ENCODE peak calls at places on chromosome 16, in four cellular contexts. K, V, O and S are unnamed samples.

GRCh38 chr16:68490829-68491575 is 42.7 kb upstream of the SMPD3 start:
- DNase-seq in V (peak), K (no peak), O (peak), S (no peak)

GRCh38 chr16:65117701-65118448 is 4.0 kb downstream of the CDH11 start:
- DNase-seq in O (peak), K (peak), V (peak), S (peak)

GRCh38 chr16:67248401-67249177 is at the start of gene SLC9A5:
- DNase-seq in V (no peak), K (peak), O (no peak), S (peak)

GRCh38 chr16:3485821-3486505 is 9.3 kb downstream of the C16orf90 start:
- DNase-seq in V (no peak), K (no peak), O (no peak), S (no peak)

GRCh38 chr16:69520800-69521602 is 44.8 kb upstream of the NFAT5 start:
- DNase-seq in V (no peak), O (no peak), K (no peak), S (no peak)

GRCh38 chr16:73268311-73268997 is 220.5 kb upstream of the ZFHX3 start:
- DNase-seq in V (no peak), O (peak), K (peak), S (no peak)

GRCh38 chr16:17571499-17572093 is 100.8 kb upstream of the XYLT1 start:
- DNase-seq in V (no peak), K (no peak), O (no peak), S (no peak)

GRCh38 chr16:54447606-54448440 is 161.2 kb upstream of the IRX3 start:
- DNase-seq in K (no peak), O (no peak), V (peak), S (no peak)

GRCh38 chr16:31009894-31010293 is 544 bp downstream of the STX1B start:
- DNase-seq in O (no peak), K (no peak), V (no peak), S (no peak)

GRCh38 chr16:87575027-87575804 is 27.1 kb upstream of the JPH3 start:
- DNase-seq in O (no peak), K (peak), V (no peak), S (no peak)

GRCh38 chr16:48317614-48318013 is 67.6 kb downstream of the SIAH1 start:
- DNase-seq in O (no peak), K (no peak), V (peak), S (no peak)

GRCh38 chr16:9072806-9073341 is 18.6 kb upstream of the HAPSTR1 start:
- DNase-seq in V (peak), O (no peak), K (no peak), S (no peak)

GRCh38 chr16:49505556-49505955 is 132.0 kb downstream of the C16orf78 start:
- DNase-seq in K (no peak), O (no peak), V (no peak), S (no peak)

GRCh38 chr16:1193143-1193824 is 31.8 kb downstream of the TPSG1 start:
- DNase-seq in V (no peak), K (no peak), O (peak), S (no peak)

GRCh38 chr16:5634781-5635180 is 537.2 kb upstream of the EEF2KMT start:
- DNase-seq in K (no peak), V (no peak), O (no peak), S (no peak)

GRCh38 chr16:70434489-70435260 is 4.2 kb downstream of the ST3GAL2 start:
- DNase-seq in K (no peak), O (no peak), V (no peak), S (no peak)

GRCh38 chr16:57331355-57331754 is 27.2 kb upstream of the CCL22 start:
- DNase-seq in K (no peak), O (no peak), V (no peak), S (no peak)

GRCh38 chr16:54273566-54273965 is 13.0 kb downstream of the IRX3 start:
- DNase-seq in O (no peak), K (no peak), V (no peak), S (no peak)

GRCh38 chr16:13672196-13672595 is 247.8 kb upstream of the ERCC4 start:
- DNase-seq in V (no peak), O (no peak), K (no peak), S (no peak)

GRCh38 chr16:7400117-7400890 is 67.7 kb downstream of the RBFOX1 start:
- DNase-seq in K (no peak), V (no peak), O (no peak), S (no peak)

GRCh38 chr16:57723170-57723569 is 12.4 kb upstream of the KATNB1 start:
- DNase-seq in V (peak), K (peak), O (no peak), S (no peak)

GRCh38 chr16:72847187-72848044 is 200.5 kb downstream of the ZFHX3 start:
- DNase-seq in K (peak), V (peak), O (no peak), S (no peak)